ENCODE peak calls at places on chromosomes 12 and 14, in six cellular contexts. A, M, L, E, Z and G are unnamed samples.

GRCh38 chr12:2341871-2342270 is 289.1 kb downstream of the CACNA1C start:
- DNase-seq in Z (no peak), M (no peak), A (no peak), L (no peak), E (no peak), G (no peak)

GRCh38 chr12:56682323-56682722 is 5.8 kb downstream of the PTGES3 start:
- DNase-seq in L (no peak), A (no peak), E (no peak), M (no peak), Z (no peak), G (no peak)

GRCh38 chr14:36227802-36228201 is 51.3 kb upstream of the PTCSC3 start:
- DNase-seq in A (no peak), E (no peak), L (no peak), M (no peak), Z (peak; percentile 50), G (no peak)

GRCh38 chr12:2382391-2383155 is 329.8 kb downstream of the CACNA1C start:
- DNase-seq in A (no peak), L (no peak), Z (no peak), M (no peak), E (no peak), G (no peak)

GRCh38 chr12:26054383-26054782 is 70.5 kb downstream of the BHLHE41 start:
- DNase-seq in L (no peak), M (no peak), A (no peak), Z (no peak), E (no peak), G (no peak)

GRCh38 chr12:87812711-87813110 is 216.5 kb downstream of the C12orf50 start:
- DNase-seq in A (no peak), Z (no peak), E (no peak), M (no peak), L (no peak), G (no peak)

GRCh38 chr12:60760965-60761364 is 1165.1 kb downstream of the SLC16A7 start:
- DNase-seq in A (no peak), M (no peak), Z (no peak), L (no peak), E (no peak), G (no peak)

GRCh38 chr12:52258335-52258901 is 16.0 kb upstream of the KRT86 start:
- DNase-seq in L (no peak), Z (no peak), E (no peak), A (no peak), M (no peak), G (no peak)

DNA sequence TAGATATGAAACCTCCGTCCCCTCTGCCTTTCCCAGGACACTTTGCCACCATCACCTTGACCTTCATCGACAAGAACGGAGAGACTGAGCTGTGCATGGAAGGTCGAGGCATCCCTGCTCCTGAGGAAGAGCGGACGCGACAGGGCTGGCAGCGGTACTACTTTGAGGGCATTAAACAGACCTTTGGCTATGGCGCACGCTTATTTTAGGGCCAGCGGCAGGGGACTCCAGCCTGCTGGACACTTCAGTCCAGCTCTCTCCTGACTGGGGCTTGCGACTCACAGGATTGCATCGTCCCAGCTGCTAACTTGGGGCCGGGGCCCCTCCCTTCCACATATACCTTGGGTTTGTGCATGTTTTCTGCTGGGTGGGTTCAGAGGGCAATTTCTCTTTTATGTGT is 11.1 kb downstream of the AHSA1 start:
- DNase-seq in L (no peak), E (no peak), A (no peak), M (no peak), Z (no peak), G (no peak)
- H3K36me3 ChIP-seq in L (peaks cover 29% of the 10 kb centered on the region), E (peaks cover 32% of the 10 kb centered on the region), A (peaks cover 2% of the 10 kb centered on the region), M (peaks cover 58% of the 10 kb centered on the region), Z (peaks cover 4% of the 10 kb centered on the region), G (peaks cover 27% of the 10 kb centered on the region)

GRCh38 chr14:67267929-67268328 is 26.7 kb downstream of the PALS1 start:
- DNase-seq in A (no peak), M (no peak), Z (no peak), L (no peak), E (no peak), G (no peak)

GRCh38 chr14:67270354-67270753 is 29.1 kb downstream of the PALS1 start:
- DNase-seq in A (no peak), E (no peak), L (no peak), Z (no peak), M (no peak), G (no peak)

GRCh38 chr14:67269338-67270060 is 28.3 kb downstream of the PALS1 start:
- DNase-seq in E (no peak), Z (no peak), M (no peak), A (no peak), L (no peak), G (no peak)

GRCh38 chr14:67270933-67271332 is 29.7 kb downstream of the PALS1 start:
- DNase-seq in Z (no peak), L (no peak), E (no peak), M (no peak), A (no peak), G (no peak)

GRCh38 chr14:67268456-67269115 is 27.4 kb downstream of the PALS1 start:
- DNase-seq in M (no peak), E (no peak), L (no peak), Z (no peak), A (no peak), G (no peak)
- H3K4me1 ChIP-seq in M (peaks cover 52% of the 10 kb centered on the region), E (no peaks in the 10 kb centered on the region), L (peaks cover 15% of the 10 kb centered on the region), Z (no peaks in the 10 kb centered on the region), A (peaks cover 2% of the 10 kb centered on the region), G (no peaks in the 10 kb centered on the region)

DNA sequence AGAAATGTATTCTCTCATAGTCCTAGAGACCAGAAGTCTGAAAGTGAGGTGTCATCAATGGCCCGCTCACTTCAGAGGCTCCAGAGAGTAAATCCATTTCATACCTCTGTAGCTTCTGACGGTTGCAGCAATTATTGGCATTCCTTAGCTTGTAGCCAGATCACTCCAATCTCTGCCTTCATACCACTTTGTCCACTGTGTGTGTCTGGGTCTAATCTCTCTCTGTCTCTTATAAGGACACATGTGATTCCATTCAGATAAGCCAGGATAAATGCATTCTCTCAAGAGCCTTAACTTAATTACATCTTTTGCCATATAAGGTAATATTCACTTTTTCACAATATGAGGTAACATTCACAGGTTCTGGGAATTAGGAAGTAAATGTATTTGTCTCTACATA is 365.7 kb downstream of the GXYLT1 start:
- DNase-seq in M (no peak), A (no peak), E (no peak), L (no peak), Z (no peak), G (no peak)
- H3K36me3 ChIP-seq in M (no peaks in the 10 kb centered on the region), A (no peaks in the 10 kb centered on the region), E (no peaks in the 10 kb centered on the region), L (no peaks in the 10 kb centered on the region), Z (no peaks in the 10 kb centered on the region), G (no peaks in the 10 kb centered on the region)

DNA sequence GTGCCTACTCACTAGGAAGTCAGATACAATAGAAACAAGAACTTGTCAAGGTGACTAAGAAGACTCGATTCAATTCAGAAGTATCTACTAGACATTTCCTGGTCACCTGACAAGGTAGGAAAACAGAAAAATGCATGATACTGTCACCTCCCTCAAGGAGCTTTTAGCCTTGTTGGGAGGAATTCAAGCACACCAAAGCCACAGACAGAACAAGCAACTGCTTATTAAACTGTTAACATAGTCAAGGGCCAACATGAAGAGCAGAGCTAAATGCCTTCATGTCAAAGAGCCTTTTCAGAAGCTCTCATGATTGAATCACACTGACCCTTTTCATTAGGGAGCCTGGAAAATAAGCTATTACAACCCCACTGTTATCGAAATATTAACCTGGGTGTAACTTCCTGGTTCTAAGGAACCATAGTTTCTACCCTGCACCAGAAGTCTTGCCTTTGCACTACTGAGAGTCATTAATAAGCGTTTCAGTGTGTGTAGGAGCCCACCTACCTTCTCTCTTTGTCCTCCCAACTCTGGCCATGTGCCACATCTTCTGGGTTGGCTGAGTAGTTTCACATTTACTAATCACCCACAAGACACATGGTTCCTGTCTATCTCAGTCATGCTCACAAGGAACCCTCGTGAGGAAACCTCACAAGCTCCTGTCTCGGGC is 31.0 kb upstream of the LGALS3 start:
- DNase-seq in E (peak; percentile 99), L (no peak), M (no peak), A (no peak), Z (no peak), G (no peak)
- H3K4me1 ChIP-seq in E (peaks cover 46% of the 10 kb centered on the region), L (peaks cover 10% of the 10 kb centered on the region), M (peaks cover 60% of the 10 kb centered on the region), A (peaks cover 13% of the 10 kb centered on the region), Z (peaks cover 10% of the 10 kb centered on the region), G (peaks cover 27% of the 10 kb centered on the region)

GRCh38 chr12:110012659-110013058 is 13.4 kb downstream of the ANKRD13A start:
- DNase-seq in E (no peak), Z (no peak), L (no peak), A (no peak), M (no peak), G (no peak)

GRCh38 chr12:110020956-110021355 is 21.7 kb downstream of the ANKRD13A start:
- DNase-seq in A (no peak), M (no peak), L (no peak), Z (no peak), E (no peak), G (no peak)

GRCh38 chr12:110012137-110012536 is 12.9 kb downstream of the ANKRD13A start:
- DNase-seq in M (no peak), A (no peak), L (peak; percentile 63), E (no peak), Z (no peak), G (no peak)

GRCh38 chr12:110010853-110011835 is 11.9 kb downstream of the ANKRD13A start:
- DNase-seq in L (no peak), M (no peak), E (peak; percentile 62), A (no peak), Z (no peak), G (no peak)

GRCh38 chr12:110015132-110015531 is 15.9 kb downstream of the ANKRD13A start:
- DNase-seq in L (no peak), A (no peak), E (no peak), Z (no peak), M (no peak), G (no peak)
- H3K36me3 ChIP-seq in L (peaks cover 29% of the 10 kb centered on the region), A (no peaks in the 10 kb centered on the region), E (peaks cover 46% of the 10 kb centered on the region), Z (peaks cover 6% of the 10 kb centered on the region), M (peaks cover 76% of the 10 kb centered on the region), G (peaks cover 39% of the 10 kb centered on the region)

DNA sequence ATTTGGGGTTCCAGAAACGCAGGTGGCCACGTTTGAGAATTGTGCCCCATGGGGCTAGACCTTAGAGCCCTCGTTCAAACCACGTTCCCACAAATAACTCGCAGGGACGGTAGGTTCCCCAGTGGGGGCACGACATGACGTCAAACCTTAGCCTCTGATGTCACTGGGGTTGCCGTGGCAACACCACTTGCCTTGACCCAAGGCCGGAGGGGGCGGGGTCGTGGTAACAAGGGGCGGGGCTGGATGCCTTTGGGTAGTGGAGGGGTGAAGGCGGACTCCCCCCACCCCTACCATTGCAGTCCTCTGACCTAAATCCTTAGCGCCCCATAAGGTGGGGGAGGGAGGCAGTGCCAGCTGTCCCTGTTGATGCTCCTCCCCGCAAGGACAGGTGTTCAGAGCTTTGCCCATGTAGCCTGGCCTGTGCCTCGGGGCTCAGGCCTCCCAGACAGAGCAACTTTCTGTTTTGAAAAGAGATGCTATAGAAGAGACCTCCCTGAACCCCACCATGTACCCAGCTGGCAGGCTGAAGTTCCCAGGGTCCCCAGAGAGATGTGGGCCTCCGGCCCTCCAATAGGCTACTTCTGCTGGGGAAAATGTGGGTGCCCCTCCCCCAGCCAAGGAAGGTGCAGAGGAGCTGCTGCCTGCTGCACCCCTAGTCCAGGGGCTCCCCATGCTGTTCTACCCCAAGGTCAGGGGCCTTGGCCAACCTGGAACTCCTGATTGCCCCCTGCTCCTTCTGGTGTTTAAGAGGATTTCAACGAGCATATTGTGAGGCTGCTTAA is 1.9 kb downstream of the FAM222A start:
- DNase-seq in L (no peak), A (peak; percentile 81), E (no peak), M (peak; percentile 29), Z (peak; percentile 54), G (peak; percentile 60)
- H3K4me1 ChIP-seq in L (no peaks in the 10 kb centered on the region), A (peaks cover 18% of the 10 kb centered on the region), E (peaks cover 6% of the 10 kb centered on the region), M (peaks cover 84% of the 10 kb centered on the region), Z (no peaks in the 10 kb centered on the region), G (peaks cover 8% of the 10 kb centered on the region)

GRCh38 chr12:50181691-50182090 is 14.5 kb upstream of the CERS5 start:
- DNase-seq in Z (no peak), E (no peak), M (no peak), A (no peak), L (no peak), G (no peak)
- H3K36me3 ChIP-seq in Z (peaks cover 14% of the 10 kb centered on the region), E (peaks cover 21% of the 10 kb centered on the region), M (peaks cover 52% of the 10 kb centered on the region), A (no peaks in the 10 kb centered on the region), L (peaks cover 12% of the 10 kb centered on the region), G (peaks cover 11% of the 10 kb centered on the region)

GRCh38 chr14:67485501-67486095 is 2.9 kb downstream of the TMEM229B start:
- DNase-seq in M (no peak), L (no peak), A (no peak), Z (no peak), E (no peak), G (no peak)
- H3K4me1 ChIP-seq in M (peaks cover 49% of the 10 kb centered on the region), L (no peaks in the 10 kb centered on the region), A (no peaks in the 10 kb centered on the region), Z (no peaks in the 10 kb centered on the region), E (peaks cover 41% of the 10 kb centered on the region), G (peaks cover 45% of the 10 kb centered on the region)